ENCODE peak calls at places on chromosomes 4 and X, in ten cellular contexts. Z, B, A, E, L, S, J, I, F and X are unnamed samples.

GRCh38 chr4:113472864-113473263 is 288.7 kb downstream of the CAMK2D start:
- DNase-seq in Z (no peak), B (no peak), A (no peak), E (no peak), L (no peak), S (no peak), J (no peak), I (no peak), F (no peak), X (no peak)

GRCh38 chr4:4627111-4627510 is 85.3 kb upstream of the STX18 start:
- DNase-seq in Z (no peak), B (no peak), A (no peak), E (no peak), L (no peak), S (no peak), J (no peak), I (no peak), F (no peak), X (peak)

GRCh38 chr4:72394264-72394663 is 174.8 kb downstream of the ADAMTS3 start:
- DNase-seq in Z (no peak), B (no peak), A (no peak), E (no peak), L (no peak), S (no peak), J (no peak), I (peak), F (no peak), X (no peak)

GRCh38 chr4:24519649-24520048 is 64.7 kb downstream of the DHX15 start:
- DNase-seq in Z (no peak), B (no peak), A (peak), E (no peak), L (no peak), S (no peak), J (no peak), I (peak), F (no peak), X (peak)

GRCh38 chr4:183905593-183906485 is 732 bp downstream of the STOX2 start:
- DNase-seq in Z (no peak), B (peak), A (peak), E (no peak), L (no peak), S (no peak), J (no peak), I (peak), F (peak), X (peak)

GRCh38 chr4:173500841-173501591 is 29.0 kb downstream of the HAND2 start:
- DNase-seq in Z (no peak), B (no peak), A (no peak), E (no peak), L (no peak), S (no peak), J (no peak), I (no peak), F (no peak), X (no peak)

GRCh38 chr4:117545042-117545441 is 459.7 kb upstream of the TRAM1L1 start:
- DNase-seq in Z (no peak), B (no peak), A (no peak), E (no peak), L (no peak), S (no peak), J (no peak), I (no peak), F (no peak), X (no peak)

GRCh38 chrX:29419774-29420553 is 795.4 kb upstream of the MAGEB2 start:
- DNase-seq in Z (peak), B (no peak), A (no peak), E (no peak), L (no peak), S (no peak), J (no peak), I (peak), F (no peak), X (no peak)

GRCh38 chr4:10673817-10674369 is 10.7 kb downstream of the CLNK start:
- DNase-seq in Z (no peak), B (no peak), A (no peak), E (no peak), L (no peak), S (no peak), J (no peak), I (no peak), F (no peak), X (no peak)

GRCh38 chr4:20252656-20253271 is 1.1 kb downstream of the SLIT2 start:
- DNase-seq in Z (no peak), B (peak), A (no peak), E (peak), L (peak), S (no peak), J (no peak), I (peak), F (peak), X (peak)

GRCh38 chr4:88027611-88028608 is 20.5 kb downstream of the PKD2 start:
- DNase-seq in Z (no peak), B (no peak), A (no peak), E (no peak), L (no peak), S (no peak), J (no peak), I (peak), F (no peak), X (no peak)

GRCh38 chr4:6253961-6254360 is 15.7 kb upstream of the WFS1 start:
- DNase-seq in Z (no peak), B (no peak), A (no peak), E (no peak), L (peak), S (no peak), J (no peak), I (no peak), F (no peak), X (no peak)

GRCh38 chr4:105808030-105808429 is 87.2 kb upstream of the NPNT start:
- DNase-seq in Z (no peak), B (no peak), A (no peak), E (no peak), L (no peak), S (no peak), J (no peak), I (peak), F (no peak), X (peak)

GRCh38 chr4:105808459-105809041 is 86.7 kb upstream of the NPNT start:
- DNase-seq in Z (peak), B (no peak), A (no peak), E (no peak), L (no peak), S (no peak), J (no peak), I (peak), F (no peak), X (peak)

GRCh38 chr4:105805501-105806120 is 89.7 kb upstream of the NPNT start:
- DNase-seq in Z (no peak), B (no peak), A (no peak), E (no peak), L (no peak), S (no peak), J (no peak), I (no peak), F (no peak), X (no peak)

GRCh38 chr4:105807496-105807895 is 87.8 kb upstream of the NPNT start:
- DNase-seq in Z (no peak), B (no peak), A (no peak), E (no peak), L (no peak), S (no peak), J (no peak), I (no peak), F (no peak), X (no peak)
- H3K27ac ChIP-seq in Z (no peak), B (no peak), A (no peak), E (no peak), L (no peak), S (no peak), J (no peak), I (no peak), F (no peak), X (no peak)

GRCh38 chr4:180041576-180041975 is 2201.6 kb upstream of the TENM3 start:
- DNase-seq in Z (no peak), B (no peak), A (no peak), E (no peak), L (no peak), S (no peak), J (no peak), I (no peak), F (no peak), X (no peak)
- H3K27ac ChIP-seq in Z (no peak), B (no peak), A (no peak), E (no peak), L (no peak), S (no peak), J (no peak), I (no peak), F (no peak), X (no peak)

GRCh38 chrX:153944140-153944799 is at the start of gene RENBP:
- DNase-seq in Z (no peak), B (no peak), A (peak), E (no peak), L (peak), S (no peak), J (peak), I (no peak), F (peak), X (no peak)
- H3K27ac ChIP-seq in Z (no peak), B (no peak), A (peak), E (no peak), L (peak), S (no peak), J (peak), I (no peak), F (peak), X (no peak)

GRCh38 chrX:40167240-40168182 is 69.8 kb upstream of the BCOR start:
- DNase-seq in Z (no peak), B (peak), A (no peak), E (peak), L (peak), S (peak), J (no peak), I (peak), F (no peak), X (peak)
- H3K27ac ChIP-seq in Z (peak), B (peak), A (no peak), E (peak), L (no peak), S (peak), J (no peak), I (peak), F (no peak), X (no peak)

GRCh38 chr4:185921583-185922555 is 109.9 kb upstream of the SORBS2 start:
- DNase-seq in Z (no peak), B (no peak), A (no peak), E (no peak), L (no peak), S (no peak), J (no peak), I (peak), F (no peak), X (peak)
- H3K27ac ChIP-seq in Z (no peak), B (no peak), A (no peak), E (no peak), L (no peak), S (no peak), J (no peak), I (peak), F (peak), X (peak)

GRCh38 chrX:42090395-42090794 is 167.0 kb upstream of the CASK start:
- DNase-seq in Z (no peak), B (no peak), A (no peak), E (no peak), L (no peak), S (no peak), J (no peak), I (no peak), F (no peak), X (no peak)

GRCh38 chrX:42096262-42096939 is 173.0 kb upstream of the CASK start:
- DNase-seq in Z (peak), B (peak), A (peak), E (no peak), L (no peak), S (no peak), J (no peak), I (peak), F (no peak), X (peak)

GRCh38 chrX:42097491-42097890 is 174.1 kb upstream of the CASK start:
- DNase-seq in Z (no peak), B (no peak), A (no peak), E (no peak), L (no peak), S (no peak), J (no peak), I (no peak), F (no peak), X (no peak)

GRCh38 chrX:42094208-42094607 is 170.9 kb upstream of the CASK start:
- DNase-seq in Z (no peak), B (no peak), A (no peak), E (no peak), L (no peak), S (no peak), J (no peak), I (peak), F (no peak), X (peak)

DNA sequence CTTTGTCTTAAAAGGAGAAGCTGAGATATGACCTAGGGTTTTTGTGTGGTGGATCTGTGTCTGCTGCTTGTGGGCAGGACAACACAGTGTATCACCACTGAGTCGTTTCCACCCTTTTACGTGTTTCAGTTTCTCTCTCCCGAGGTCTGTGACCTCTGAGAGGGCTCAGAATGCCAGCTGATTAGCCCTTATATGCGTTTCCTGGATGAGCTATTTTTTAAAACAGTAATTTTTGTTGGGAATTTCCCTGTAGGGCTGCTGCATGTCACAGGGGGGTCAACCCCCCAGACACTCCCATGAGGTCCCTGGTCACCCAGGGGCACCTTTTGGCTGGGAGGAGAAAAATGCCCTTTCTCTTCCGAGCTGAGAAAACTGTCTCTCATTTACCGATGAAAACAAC is 170.4 kb upstream of the CASK start:
- DNase-seq in Z (no peak), B (no peak), A (no peak), E (no peak), L (no peak), S (no peak), J (no peak), I (peak), F (no peak), X (peak)
- H3K27ac ChIP-seq in Z (no peak), B (no peak), A (no peak), E (no peak), L (no peak), S (no peak), J (no peak), I (peak), F (no peak), X (no peak)

DNA sequence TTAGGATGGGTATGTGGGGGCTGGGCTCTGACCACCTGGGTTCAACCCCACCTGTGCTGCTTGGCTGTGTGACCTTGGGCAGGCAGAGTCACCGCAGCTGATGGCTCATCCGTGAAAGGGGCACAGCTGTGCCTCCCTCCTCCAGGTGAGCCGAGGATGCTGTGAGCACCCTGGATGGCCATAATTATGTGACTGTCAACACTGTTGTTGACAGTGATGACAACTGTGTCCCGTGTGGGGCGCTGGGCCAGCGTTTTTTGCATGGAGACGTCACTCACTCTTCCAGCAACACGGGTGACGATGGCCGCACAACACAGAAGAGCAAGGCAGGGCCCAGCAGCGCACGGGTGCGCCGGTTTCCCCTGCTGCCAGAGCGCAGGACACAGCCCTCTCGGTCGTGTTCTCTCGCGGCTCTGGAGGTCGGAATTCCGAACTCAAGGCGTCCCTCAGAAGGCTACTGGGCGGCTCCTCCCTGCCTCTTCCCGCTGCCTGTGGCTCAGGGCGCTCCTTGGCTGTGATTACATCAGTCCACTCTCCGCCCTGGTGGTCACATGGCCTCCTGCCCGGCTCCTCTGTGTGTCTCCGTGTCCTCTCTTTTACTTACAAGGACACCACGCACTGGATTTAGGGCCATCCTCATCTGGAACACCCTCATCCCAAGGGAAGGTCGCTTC is 1.3 kb downstream of the SH3TC1 start:
- DNase-seq in Z (no peak), B (no peak), A (peak), E (no peak), L (no peak), S (peak), J (no peak), I (peak), F (peak), X (no peak)
- H3K27ac ChIP-seq in Z (peak), B (no peak), A (peak), E (peak), L (peak), S (peak), J (peak), I (no peak), F (peak), X (no peak)